ENCODE peak calls at places on chromosomes 4 and X, in nine cellular contexts. I, A, S, Y, H, F, B, E and Z are unnamed samples.
A peak's percentile ranks its signal among the peaks of the same experiment; 100 is the strongest.

GRCh38 chr4:6719611-6720179 is 3.7 kb downstream of the BLOC1S4 start:
- DNase-seq in I (no peak), A (no peak), S (no peak), Y (no peak), H (no peak), F (no peak), B (peak; percentile 19), E (no peak), Z (no peak)

GRCh38 chrX:130295519-130296314 is 27.0 kb upstream of the ZNF280C start:
- DNase-seq in I (no peak), A (no peak), S (no peak), Y (no peak), H (no peak), F (no peak), B (peak; percentile 7), E (no peak), Z (no peak)

GRCh38 chr4:132893787-132894186 is 255.3 kb upstream of the PCDH10 start:
- DNase-seq in I (no peak), A (no peak), S (no peak), Y (no peak), H (no peak), F (no peak), B (no peak), E (no peak), Z (no peak)

GRCh38 chr4:34619531-34620109 is 1624.7 kb downstream of the ARAP2 start:
- DNase-seq in I (no peak), A (no peak), S (no peak), Y (no peak), H (no peak), F (no peak), B (no peak), E (no peak), Z (no peak)

GRCh38 chrX:84224741-84225140 is 36.7 kb upstream of the RPS6KA6 start:
- DNase-seq in I (no peak), A (no peak), S (no peak), Y (no peak), H (no peak), F (no peak), B (no peak), E (no peak), Z (no peak)

GRCh38 chr4:91502365-91502764 is 801.4 kb upstream of the GRID2 start:
- DNase-seq in I (no peak), A (no peak), S (no peak), Y (no peak), H (no peak), F (no peak), B (no peak), E (no peak), Z (no peak)

GRCh38 chr4:39278476-39278875 is 87.7 kb downstream of the RFC1 start:
- DNase-seq in I (no peak), A (no peak), S (no peak), Y (no peak), H (no peak), F (no peak), B (no peak), E (no peak), Z (no peak)

GRCh38 chr4:76658231-76659102 is 223.4 kb downstream of the SHROOM3 start:
- DNase-seq in I (no peak), A (no peak), S (no peak), Y (no peak), H (no peak), F (no peak), B (peak; percentile 81), E (no peak), Z (peak; percentile 94)

GRCh38 chr4:140019619-140020367 is 134.2 kb downstream of the MAML3 start:
- DNase-seq in I (no peak), A (no peak), S (no peak), Y (no peak), H (no peak), F (no peak), B (no peak), E (no peak), Z (no peak)

GRCh38 chrX:349196-349595 is 30.6 kb upstream of the GTPBP6 start:
- DNase-seq in I (no peak), A (no peak), S (peak; percentile 52), Y (peak; percentile 64), H (no peak), F (no peak), B (no peak), E (no peak), Z (no peak)

GRCh38 chr4:26197018-26197779 is 123.6 kb upstream of the RBPJ start:
- DNase-seq in I (no peak), A (no peak), S (no peak), Y (no peak), H (no peak), F (no peak), B (peak; percentile 96), E (peak; percentile 74), Z (peak; percentile 98)

DNA sequence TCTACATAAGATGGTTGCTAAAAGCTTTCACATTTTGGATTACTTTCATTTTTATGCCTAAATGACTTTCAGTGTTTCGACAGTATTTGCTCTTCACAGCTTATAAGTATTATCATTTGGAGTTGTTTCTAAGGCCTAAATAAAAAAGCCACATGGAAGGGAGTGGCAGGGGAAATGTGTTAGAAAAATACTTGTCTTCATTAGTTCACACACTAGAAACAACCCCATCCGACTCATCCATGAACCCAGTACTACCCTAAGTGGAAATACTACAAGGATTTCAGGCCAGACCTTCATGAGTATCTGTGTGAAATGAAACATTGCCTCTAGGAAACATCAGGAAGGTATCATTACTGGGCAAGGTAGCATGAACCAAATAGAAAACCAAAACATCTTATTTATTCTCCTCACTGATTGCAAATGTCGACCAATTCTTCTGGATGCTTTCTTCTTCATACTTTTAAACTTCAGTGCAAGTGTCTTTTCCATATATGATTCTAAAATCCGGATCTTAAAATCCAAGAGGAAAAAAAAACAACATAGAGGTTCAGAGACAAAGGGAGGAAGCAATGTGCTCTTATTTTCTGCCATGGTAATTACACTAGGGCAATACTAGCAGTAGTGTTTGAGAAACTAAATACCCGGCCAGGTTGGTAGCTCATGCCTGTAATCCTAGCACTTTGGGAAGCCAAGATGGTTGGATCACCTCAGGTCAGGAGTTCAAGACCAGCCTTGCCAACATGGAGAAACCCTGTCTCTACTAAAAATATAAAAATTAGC is 349.4 kb downstream of the ARHGAP24 start:
- DNase-seq in I (no peak), A (no peak), S (no peak), Y (no peak), H (no peak), F (no peak), B (peak; percentile 47), E (no peak), Z (no peak)
- H3K4me1 ChIP-seq in I (peaks cover 19% of the 10 kb centered on the region), A (peaks cover 29% of the 10 kb centered on the region), S (peaks cover 17% of the 10 kb centered on the region), Y (peaks cover 59% of the 10 kb centered on the region), H (peaks cover 22% of the 10 kb centered on the region), F (peaks cover 52% of the 10 kb centered on the region), B (peaks cover 58% of the 10 kb centered on the region), E (no peaks in the 10 kb centered on the region), Z (peaks cover 20% of the 10 kb centered on the region)

GRCh38 chr4:53802500-53802899 is 211.2 kb upstream of the LNX1 start:
- DNase-seq in I (no peak), A (no peak), S (no peak), Y (no peak), H (no peak), F (no peak), B (no peak), E (no peak), Z (no peak)
- H3K27ac ChIP-seq in I (no peak overlapping the region), A (no peak overlapping the region), S (no peak overlapping the region), Y (no peak overlapping the region), H (no peak overlapping the region), F (no peak overlapping the region), B (no peak overlapping the region), E (no peak overlapping the region), Z (no peak overlapping the region)

DNA sequence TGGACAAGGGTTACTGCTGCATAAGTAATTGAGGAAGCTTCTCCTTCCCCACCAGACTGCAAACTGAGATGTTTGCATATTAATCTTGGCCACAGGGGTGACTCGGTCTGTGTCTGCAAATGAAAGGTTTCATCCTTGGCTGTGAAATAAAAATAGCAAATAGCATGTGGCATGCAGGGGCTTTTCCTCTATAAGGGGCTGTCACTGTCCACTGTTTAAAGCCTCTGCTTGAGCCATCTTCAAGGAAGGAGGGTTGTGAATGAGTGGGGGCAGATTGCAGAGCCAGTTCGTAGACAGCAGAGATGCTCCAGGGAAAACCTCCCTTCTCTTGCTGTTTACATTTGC is 33.3 kb downstream of the TMSB4X start:
- DNase-seq in I (no peak), A (no peak), S (no peak), Y (no peak), H (no peak), F (no peak), B (no peak), E (no peak), Z (no peak)
- H3K4me1 ChIP-seq in I (peaks cover 2% of the 10 kb centered on the region), A (peaks cover 9% of the 10 kb centered on the region), S (no peaks in the 10 kb centered on the region), Y (peaks cover 50% of the 10 kb centered on the region), H (peaks cover 18% of the 10 kb centered on the region), F (peaks cover 18% of the 10 kb centered on the region), B (peaks cover 28% of the 10 kb centered on the region), E (peaks cover 48% of the 10 kb centered on the region), Z (peaks cover 17% of the 10 kb centered on the region)

GRCh38 chr4:128917781-128918180 is 108.3 kb downstream of the JADE1 start:
- DNase-seq in I (no peak), A (no peak), S (no peak), Y (no peak), H (no peak), F (no peak), B (no peak), E (no peak), Z (no peak)
- H3K27ac ChIP-seq in I (no peak overlapping the region), A (no peak overlapping the region), S (no peak overlapping the region), Y (peak overlapping the region; percentile 70), H (no peak overlapping the region), F (peak overlapping the region; percentile 84), B (no peak overlapping the region), E (no peak overlapping the region), Z (no peak overlapping the region)

GRCh38 chr4:87077834-87078585 is 142.4 kb downstream of the KLHL8 start:
- DNase-seq in I (no peak), A (no peak), S (no peak), Y (no peak), H (no peak), F (no peak), B (peak; percentile 48), E (no peak), Z (no peak)

GRCh38 chr4:87073187-87073569 is 138.4 kb downstream of the AFF1 start:
- DNase-seq in I (no peak), A (no peak), S (no peak), Y (no peak), H (no peak), F (no peak), B (no peak), E (no peak), Z (no peak)

GRCh38 chr4:87076690-87077358 is 142.0 kb downstream of the AFF1 start:
- DNase-seq in I (no peak), A (no peak), S (no peak), Y (no peak), H (no peak), F (no peak), B (peak; percentile 37), E (no peak), Z (no peak)

GRCh38 chr4:87073570-87074470 is 139.0 kb downstream of the AFF1 start:
- DNase-seq in I (no peak), A (no peak), S (no peak), Y (peak; percentile 89), H (no peak), F (no peak), B (no peak), E (no peak), Z (peak; percentile 32)

DNA sequence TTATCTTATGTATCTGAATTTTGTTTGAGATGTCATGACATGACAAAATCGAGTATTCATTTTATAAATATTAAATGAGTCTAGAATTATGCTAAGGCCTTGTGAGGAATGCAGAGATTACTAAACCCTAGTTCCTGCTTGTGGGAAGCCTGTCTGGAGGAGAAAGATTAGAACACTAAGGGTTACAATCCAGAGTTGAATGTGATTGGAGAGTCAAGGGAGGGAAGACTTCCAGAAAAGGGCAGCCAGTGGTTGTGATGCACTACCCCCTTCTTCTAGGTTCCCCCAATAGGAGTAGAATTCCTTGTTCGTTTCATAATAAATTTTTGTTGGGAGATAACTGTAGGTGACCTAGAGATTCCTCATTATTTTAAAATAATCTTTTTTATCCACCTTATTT is 141.1 kb downstream of the AFF1 start:
- DNase-seq in I (no peak), A (no peak), S (no peak), Y (no peak), H (no peak), F (no peak), B (no peak), E (no peak), Z (no peak)
- H3K4me1 ChIP-seq in I (peaks cover 15% of the 10 kb centered on the region), A (peaks cover 16% of the 10 kb centered on the region), S (peaks cover 84% of the 10 kb centered on the region), Y (peaks cover 63% of the 10 kb centered on the region), H (peaks cover 82% of the 10 kb centered on the region), F (peaks cover 97% of the 10 kb centered on the region), B (peaks cover 33% of the 10 kb centered on the region), E (peaks cover 6% of the 10 kb centered on the region), Z (peaks cover 7% of the 10 kb centered on the region)